ENCODE peak calls at places on chromosomes 2 and 18, in seven cellular contexts. One of them, this sample, is unnamed.

GRCh38 chr2:60213865-60214657 is 339.4 kb downstream of the BCL11A start:
- DNase-seq in cardiac muscle cell: no peak
- DNase-seq in cardiac fibroblast: peak; percentile 2
- DNase-seq in A673: peak; percentile 93
- DNase-seq in OCI-LY7: no peak
- DNase-seq in HepG2: no peak
- DNase-seq in astrocyte of the spinal cord: no peak
- DNase-seq in this sample: peak; percentile 58

GRCh38 chr2:101519173-101519492 is 44.2 kb upstream of the RFX8 start:
- DNase-seq in cardiac muscle cell: no peak
- DNase-seq in OCI-LY7: no peak
- DNase-seq in A673: no peak
- DNase-seq in cardiac fibroblast: no peak
- DNase-seq in astrocyte of the spinal cord: no peak
- DNase-seq in HepG2: no peak
- DNase-seq in this sample: no peak

GRCh38 chr2:2649109-2650072 is 318.3 kb upstream of the MYT1L start:
- DNase-seq in OCI-LY7: no peak
- DNase-seq in cardiac muscle cell: no peak
- DNase-seq in HepG2: no peak
- DNase-seq in A673: no peak
- DNase-seq in astrocyte of the spinal cord: no peak
- DNase-seq in cardiac fibroblast: no peak
- DNase-seq in this sample: no peak

GRCh38 chr2:209771474-209772292 is at the start of gene UNC80:
- DNase-seq in cardiac muscle cell: peak; percentile 92
- DNase-seq in A673: peak; percentile 64
- DNase-seq in OCI-LY7: no peak
- DNase-seq in astrocyte of the spinal cord: peak; percentile 73
- DNase-seq in cardiac fibroblast: peak; percentile 72
- DNase-seq in HepG2: peak; percentile 17
- DNase-seq in this sample: no peak

GRCh38 chr2:190180313-190181065 is 118.0 kb upstream of the MSTN start:
- DNase-seq in A673: peak; percentile 30
- DNase-seq in OCI-LY7: peak; percentile 22
- DNase-seq in astrocyte of the spinal cord: peak; percentile 20
- DNase-seq in cardiac fibroblast: peak; percentile 17
- DNase-seq in HepG2: peak; percentile 86
- DNase-seq in cardiac muscle cell: peak; percentile 70
- DNase-seq in this sample: peak; percentile 32

GRCh38 chr2:190466819-190467444 is 58.8 kb downstream of the MFSD6 start:
- DNase-seq in HepG2: peak; percentile 62
- DNase-seq in cardiac muscle cell: no peak
- DNase-seq in astrocyte of the spinal cord: no peak
- DNase-seq in cardiac fibroblast: no peak
- DNase-seq in OCI-LY7: no peak
- DNase-seq in A673: peak; percentile 25
- DNase-seq in this sample: no peak

GRCh38 chr18:51149605-51150429 is 47.7 kb downstream of the MEX3C start:
- DNase-seq in OCI-LY7: no peak
- DNase-seq in A673: no peak
- DNase-seq in cardiac fibroblast: peak; percentile 53
- DNase-seq in astrocyte of the spinal cord: peak; percentile 63
- DNase-seq in cardiac muscle cell: no peak
- DNase-seq in HepG2: no peak
- DNase-seq in this sample: no peak

GRCh38 chr2:84643991-84644390 is 127.7 kb downstream of the DNAH6 start:
- DNase-seq in A673: no peak
- DNase-seq in cardiac muscle cell: no peak
- DNase-seq in OCI-LY7: no peak
- DNase-seq in HepG2: no peak
- DNase-seq in astrocyte of the spinal cord: no peak
- DNase-seq in cardiac fibroblast: no peak
- DNase-seq in this sample: no peak

GRCh38 chr18:48195782-48196181 is 213.4 kb downstream of the ZBTB7C start:
- DNase-seq in OCI-LY7: no peak
- DNase-seq in A673: no peak
- DNase-seq in cardiac muscle cell: no peak
- DNase-seq in cardiac fibroblast: no peak
- DNase-seq in HepG2: no peak
- DNase-seq in astrocyte of the spinal cord: no peak
- DNase-seq in this sample: no peak

GRCh38 chr18:48167901-48168300 is 237.4 kb upstream of the SMAD2 start:
- DNase-seq in HepG2: peak; percentile 85
- DNase-seq in cardiac muscle cell: peak; percentile 51
- DNase-seq in astrocyte of the spinal cord: no peak
- DNase-seq in cardiac fibroblast: no peak
- DNase-seq in A673: no peak
- DNase-seq in OCI-LY7: no peak
- DNase-seq in this sample: peak; percentile 94

GRCh38 chr2:236679906-236680305 is 110.3 kb downstream of the ACKR3 start:
- DNase-seq in astrocyte of the spinal cord: peak; percentile 71
- DNase-seq in OCI-LY7: no peak
- DNase-seq in A673: no peak
- DNase-seq in cardiac muscle cell: no peak
- DNase-seq in HepG2: no peak
- DNase-seq in cardiac fibroblast: peak; percentile 20
- DNase-seq in this sample: no peak

GRCh38 chr2:76599732-76600368 is 889.1 kb upstream of the GCFC2 start:
- DNase-seq in OCI-LY7: peak; percentile 81
- DNase-seq in astrocyte of the spinal cord: peak; percentile 71
- DNase-seq in HepG2: peak; percentile 93
- DNase-seq in cardiac muscle cell: peak; percentile 94
- DNase-seq in cardiac fibroblast: peak; percentile 75
- DNase-seq in A673: peak; percentile 91
- DNase-seq in this sample: peak; percentile 43

GRCh38 chr2:236321430-236321829 is 57.2 kb upstream of the ASB18 start:
- DNase-seq in cardiac fibroblast: no peak
- DNase-seq in cardiac muscle cell: peak; percentile 5
- DNase-seq in HepG2: no peak
- DNase-seq in OCI-LY7: no peak
- DNase-seq in A673: no peak
- DNase-seq in astrocyte of the spinal cord: no peak
- DNase-seq in this sample: no peak

GRCh38 chr18:34928068-34928753 is 113.0 kb upstream of the MAPRE2 start:
- DNase-seq in cardiac muscle cell: no peak
- DNase-seq in A673: no peak
- DNase-seq in HepG2: peak; percentile 94
- DNase-seq in cardiac fibroblast: no peak
- DNase-seq in astrocyte of the spinal cord: no peak
- DNase-seq in OCI-LY7: no peak
- DNase-seq in this sample: no peak

GRCh38 chr2:97979894-97980293 is 15.9 kb downstream of the TMEM131 start:
- DNase-seq in OCI-LY7: no peak
- DNase-seq in HepG2: no peak
- DNase-seq in A673: no peak
- DNase-seq in cardiac fibroblast: no peak
- DNase-seq in astrocyte of the spinal cord: no peak
- DNase-seq in cardiac muscle cell: no peak
- DNase-seq in this sample: no peak

GRCh38 chr2:227370791-227371312 is 8.3 kb downstream of the TM4SF20 start:
- DNase-seq in cardiac fibroblast: peak; percentile 87
- DNase-seq in HepG2: peak; percentile 33
- DNase-seq in astrocyte of the spinal cord: peak; percentile 87
- DNase-seq in cardiac muscle cell: no peak
- DNase-seq in A673: peak; percentile 61
- DNase-seq in OCI-LY7: no peak
- DNase-seq in this sample: no peak

GRCh38 chr2:63861220-63861822 is 19.6 kb downstream of the UGP2 start:
- DNase-seq in HepG2: peak; percentile 54
- DNase-seq in OCI-LY7: peak; percentile 80
- DNase-seq in A673: peak; percentile 75
- DNase-seq in cardiac muscle cell: peak; percentile 57
- DNase-seq in astrocyte of the spinal cord: peak; percentile 60
- DNase-seq in cardiac fibroblast: peak; percentile 81
- DNase-seq in this sample: peak; percentile 78

GRCh38 chr2:86065512-86065911 is 40.2 kb downstream of the POLR1A start:
- DNase-seq in HepG2: no peak
- DNase-seq in OCI-LY7: no peak
- DNase-seq in cardiac fibroblast: peak; percentile 59
- DNase-seq in A673: no peak
- DNase-seq in astrocyte of the spinal cord: no peak
- DNase-seq in cardiac muscle cell: no peak
- DNase-seq in this sample: no peak

GRCh38 chr18:11658989-11659388 is 30.1 kb upstream of the GNAL start:
- DNase-seq in cardiac muscle cell: no peak
- DNase-seq in astrocyte of the spinal cord: no peak
- DNase-seq in HepG2: peak; percentile 7
- DNase-seq in OCI-LY7: no peak
- DNase-seq in cardiac fibroblast: no peak
- DNase-seq in A673: no peak
- DNase-seq in this sample: no peak
- TF ChIP-seq CTCF in cardiac muscle cell: no peak
- TF ChIP-seq CTCF in astrocyte of the spinal cord: no peak
- TF ChIP-seq CTCF in HepG2: no peak
- TF ChIP-seq CTCF in OCI-LY7: no peak
- TF ChIP-seq CTCF in cardiac fibroblast: no peak
- TF ChIP-seq CTCF in A673: no peak
- TF ChIP-seq CTCF in this sample: no peak

GRCh38 chr2:144524190-144524957 is 4.5 kb upstream of the ZEB2 start:
- DNase-seq in cardiac fibroblast: peak; percentile 75
- DNase-seq in OCI-LY7: peak; percentile 65
- DNase-seq in HepG2: no peak
- DNase-seq in A673: peak; percentile 75
- DNase-seq in astrocyte of the spinal cord: peak; percentile 32
- DNase-seq in cardiac muscle cell: peak; percentile 78
- DNase-seq in this sample: peak; percentile 58

GRCh38 chr2:144520718-144521487 is 984 bp upstream of the ZEB2 start:
- DNase-seq in HepG2: no peak
- DNase-seq in cardiac muscle cell: no peak
- DNase-seq in A673: peak; percentile 91
- DNase-seq in astrocyte of the spinal cord: peak; percentile 63
- DNase-seq in cardiac fibroblast: peak; percentile 94
- DNase-seq in OCI-LY7: no peak
- DNase-seq in this sample: no peak

GRCh38 chr2:144521702-144522101 is 1.8 kb upstream of the ZEB2 start:
- DNase-seq in HepG2: no peak
- DNase-seq in cardiac fibroblast: peak; percentile 19
- DNase-seq in astrocyte of the spinal cord: no peak
- DNase-seq in cardiac muscle cell: no peak
- DNase-seq in OCI-LY7: no peak
- DNase-seq in A673: peak; percentile 17
- DNase-seq in this sample: no peak

GRCh38 chr2:144522741-144523605 is 3.1 kb upstream of the ZEB2 start:
- DNase-seq in cardiac muscle cell: no peak
- DNase-seq in HepG2: no peak
- DNase-seq in astrocyte of the spinal cord: peak; percentile 26
- DNase-seq in cardiac fibroblast: peak; percentile 24
- DNase-seq in OCI-LY7: no peak
- DNase-seq in A673: peak; percentile 32
- DNase-seq in this sample: peak; percentile 57

GRCh38 chr2:144523606-144524131 is 3.8 kb upstream of the ZEB2 start:
- DNase-seq in cardiac muscle cell: peak; percentile 46
- DNase-seq in astrocyte of the spinal cord: peak; percentile 55
- DNase-seq in HepG2: no peak
- DNase-seq in OCI-LY7: no peak
- DNase-seq in cardiac fibroblast: peak; percentile 43
- DNase-seq in A673: peak; percentile 50
- DNase-seq in this sample: no peak
- H3K4me3 ChIP-seq in cardiac muscle cell: peak overlapping the region; percentile 60
- H3K4me3 ChIP-seq in astrocyte of the spinal cord: peak overlapping the region; percentile 65
- H3K4me3 ChIP-seq in HepG2: no peak overlapping the region
- H3K4me3 ChIP-seq in OCI-LY7: peak overlapping the region; percentile 68
- H3K4me3 ChIP-seq in cardiac fibroblast: peak overlapping the region; percentile 60
- H3K4me3 ChIP-seq in A673: peak overlapping the region; percentile 57
- H3K4me3 ChIP-seq in this sample: peak overlapping the region; percentile 44

GRCh38 chr2:37566517-37566961 is 104.9 kb downstream of the CDC42EP3 start:
- DNase-seq in HepG2: no peak
- DNase-seq in OCI-LY7: no peak
- DNase-seq in cardiac muscle cell: no peak
- DNase-seq in cardiac fibroblast: peak; percentile 40
- DNase-seq in A673: peak; percentile 92
- DNase-seq in astrocyte of the spinal cord: peak; percentile 89
- DNase-seq in this sample: no peak

GRCh38 chr2:37560863-37561614 is 110.4 kb downstream of the CDC42EP3 start:
- DNase-seq in A673: no peak
- DNase-seq in astrocyte of the spinal cord: no peak
- DNase-seq in cardiac fibroblast: peak; percentile 55
- DNase-seq in OCI-LY7: no peak
- DNase-seq in cardiac muscle cell: no peak
- DNase-seq in HepG2: no peak
- DNase-seq in this sample: no peak

GRCh38 chr2:37561615-37562569 is 109.5 kb downstream of the CDC42EP3 start:
- DNase-seq in cardiac fibroblast: peak; percentile 88
- DNase-seq in OCI-LY7: peak; percentile 10
- DNase-seq in HepG2: peak; percentile 13
- DNase-seq in A673: peak; percentile 92
- DNase-seq in cardiac muscle cell: no peak
- DNase-seq in astrocyte of the spinal cord: peak; percentile 89
- DNase-seq in this sample: no peak

GRCh38 chr2:37563375-37564011 is 107.9 kb downstream of the CDC42EP3 start:
- DNase-seq in HepG2: no peak
- DNase-seq in astrocyte of the spinal cord: no peak
- DNase-seq in OCI-LY7: no peak
- DNase-seq in cardiac fibroblast: no peak
- DNase-seq in cardiac muscle cell: no peak
- DNase-seq in A673: no peak
- DNase-seq in this sample: no peak

GRCh38 chr2:37564356-37564755 is 107.1 kb downstream of the CDC42EP3 start:
- DNase-seq in cardiac muscle cell: no peak
- DNase-seq in HepG2: no peak
- DNase-seq in cardiac fibroblast: no peak
- DNase-seq in A673: peak; percentile 45
- DNase-seq in OCI-LY7: no peak
- DNase-seq in astrocyte of the spinal cord: no peak
- DNase-seq in this sample: no peak
- TF ChIP-seq CTCF in cardiac muscle cell: no peak
- TF ChIP-seq CTCF in HepG2: no peak
- TF ChIP-seq CTCF in cardiac fibroblast: no peak
- TF ChIP-seq CTCF in A673: no peak
- TF ChIP-seq CTCF in OCI-LY7: no peak
- TF ChIP-seq CTCF in astrocyte of the spinal cord: no peak
- TF ChIP-seq CTCF in this sample: no peak

GRCh38 chr2:169770991-169771390 is 27.7 kb upstream of the SSB start:
- DNase-seq in cardiac fibroblast: no peak
- DNase-seq in astrocyte of the spinal cord: no peak
- DNase-seq in OCI-LY7: no peak
- DNase-seq in A673: no peak
- DNase-seq in cardiac muscle cell: no peak
- DNase-seq in HepG2: no peak
- DNase-seq in this sample: no peak

GRCh38 chr2:169767243-169767888 is 31.3 kb upstream of the SSB start:
- DNase-seq in cardiac muscle cell: peak; percentile 50
- DNase-seq in A673: peak; percentile 70
- DNase-seq in HepG2: peak; percentile 63
- DNase-seq in OCI-LY7: peak; percentile 56
- DNase-seq in cardiac fibroblast: peak; percentile 75
- DNase-seq in astrocyte of the spinal cord: peak; percentile 54
- DNase-seq in this sample: no peak

GRCh38 chr2:169771612-169772011 is 27.1 kb upstream of the SSB start:
- DNase-seq in A673: no peak
- DNase-seq in cardiac muscle cell: no peak
- DNase-seq in astrocyte of the spinal cord: no peak
- DNase-seq in cardiac fibroblast: no peak
- DNase-seq in OCI-LY7: no peak
- DNase-seq in HepG2: peak; percentile 32
- DNase-seq in this sample: no peak

GRCh38 chr2:169765523-169765922 is 31.9 kb downstream of the KLHL23 start:
- DNase-seq in HepG2: peak; percentile 52
- DNase-seq in cardiac muscle cell: no peak
- DNase-seq in OCI-LY7: no peak
- DNase-seq in cardiac fibroblast: peak; percentile 17
- DNase-seq in A673: no peak
- DNase-seq in astrocyte of the spinal cord: peak; percentile 52
- DNase-seq in this sample: no peak

GRCh38 chr2:169768262-169768995 is 30.2 kb upstream of the SSB start:
- DNase-seq in cardiac fibroblast: no peak
- DNase-seq in cardiac muscle cell: no peak
- DNase-seq in A673: no peak
- DNase-seq in HepG2: no peak
- DNase-seq in OCI-LY7: no peak
- DNase-seq in astrocyte of the spinal cord: no peak
- DNase-seq in this sample: no peak
- H3K4me3 ChIP-seq in cardiac fibroblast: peak overlapping the region; percentile 37
- H3K4me3 ChIP-seq in cardiac muscle cell: no peak overlapping the region
- H3K4me3 ChIP-seq in A673: no peak overlapping the region
- H3K4me3 ChIP-seq in HepG2: no peak overlapping the region
- H3K4me3 ChIP-seq in OCI-LY7: no peak overlapping the region
- H3K4me3 ChIP-seq in astrocyte of the spinal cord: peak overlapping the region; percentile 36
- H3K4me3 ChIP-seq in this sample: peak overlapping the region; percentile 29